ENCODE peak calls at places on chromosome 2, in ten cellular contexts. K is suprapubic skin, X is lung, L is gastrocnemius medialis, O is IMR-90, W is heart left ventricle, D is tibial artery, Q is H9, U is right atrium auricular region, J is mesendoderm. I is an unnamed sample.

GRCh38 chr2:234793211-234793610 is 158.6 kb upstream of the SH3BP4 start:
- DNase-seq in K (no peak), X (no peak), L (no peak), O (no peak), W (no peak), D (no peak), Q (no peak), U (no peak), J (no peak), I (no peak)

GRCh38 chr2:219911541-219911940 is 284.1 kb downstream of the SLC4A3 start:
- DNase-seq in K (no peak), X (no peak), L (no peak), O (no peak), W (no peak), D (no peak), Q (no peak), U (no peak), J (peak; percentile 57), I (no peak)

GRCh38 chr2:125167820-125168219 is 1142.7 kb downstream of the CNTNAP5 start:
- DNase-seq in K (no peak), X (no peak), L (no peak), O (peak; percentile 69), W (no peak), D (no peak), Q (no peak), U (no peak), J (no peak), I (no peak)

GRCh38 chr2:119821266-119821665 is 61.5 kb downstream of the PTPN4 start:
- DNase-seq in K (no peak), X (no peak), L (no peak), O (no peak), W (no peak), D (no peak), Q (no peak), U (no peak), J (no peak), I (no peak)

GRCh38 chr2:127219716-127220090 is 396 bp downstream of the CYP27C1 start:
- DNase-seq in K (peak; percentile 72), X (no peak), L (no peak), O (no peak), W (no peak), D (no peak), Q (peak; percentile 62), U (no peak), J (peak; percentile 60), I (no peak)

GRCh38 chr2:112031916-112032582 is 23.0 kb upstream of the TMEM87B start:
- DNase-seq in K (no peak), X (peak; percentile 72), L (no peak), O (no peak), W (no peak), D (no peak), Q (no peak), U (no peak), J (peak; percentile 59), I (no peak)

GRCh38 chr2:226115832-226116200 is 683.8 kb downstream of the IRS1 start:
- DNase-seq in K (no peak), X (no peak), L (no peak), O (no peak), W (no peak), D (no peak), Q (no peak), U (no peak), J (peak; percentile 16), I (no peak)

GRCh38 chr2:237590272-237591020 is at the start of gene RAB17:
- DNase-seq in K (peak; percentile 60), X (peak; percentile 77), L (peak; percentile 46), O (peak; percentile 39), W (peak; percentile 39), D (no peak), Q (peak; percentile 87), U (no peak), J (peak; percentile 84), I (no peak)

GRCh38 chr2:238257786-238258700 is 18.2 kb upstream of the HES6 start:
- DNase-seq in K (no peak), X (no peak), L (no peak), O (no peak), W (peak; percentile 10), D (no peak), Q (no peak), U (no peak), J (no peak), I (no peak)

GRCh38 chr2:233399306-233400225 is 45.3 kb downstream of the DGKD start:
- DNase-seq in K (no peak), X (no peak), L (no peak), O (no peak), W (no peak), D (no peak), Q (peak; percentile 50), U (no peak), J (peak; percentile 65), I (peak; percentile 66)

GRCh38 chr2:182818541-182819308 is 47.7 kb downstream of the FRZB start:
- DNase-seq in K (no peak), X (no peak), L (no peak), O (no peak), W (no peak), D (no peak), Q (peak; percentile 41), U (no peak), J (peak; percentile 29), I (no peak)

GRCh38 chr2:211437396-211437795 is 881.0 kb downstream of the CPS1 start:
- DNase-seq in K (no peak), X (no peak), L (no peak), O (no peak), W (no peak), D (no peak), Q (no peak), U (no peak), J (no peak), I (no peak)

GRCh38 chr2:67616749-67617148 is 219.6 kb downstream of the ETAA1 start:
- DNase-seq in K (no peak), X (no peak), L (no peak), O (peak; percentile 96), W (peak; percentile 37), D (no peak), Q (no peak), U (no peak), J (no peak), I (no peak)

GRCh38 chr2:8004250-8004681 is 677.6 kb upstream of the ID2 start:
- DNase-seq in K (no peak), X (no peak), L (peak; percentile 57), O (peak; percentile 93), W (no peak), D (no peak), Q (no peak), U (peak; percentile 82), J (peak; percentile 28), I (no peak)
- H3K27ac ChIP-seq in K (peak overlapping the region; percentile 86), X (no peak overlapping the region), L (peak overlapping the region; percentile 71), O (no peak overlapping the region), W (peak overlapping the region; percentile 61), D (peak overlapping the region; percentile 79), Q (no peak overlapping the region), U (peak overlapping the region; percentile 92), J (no peak overlapping the region), I (peak overlapping the region; percentile 80)

DNA sequence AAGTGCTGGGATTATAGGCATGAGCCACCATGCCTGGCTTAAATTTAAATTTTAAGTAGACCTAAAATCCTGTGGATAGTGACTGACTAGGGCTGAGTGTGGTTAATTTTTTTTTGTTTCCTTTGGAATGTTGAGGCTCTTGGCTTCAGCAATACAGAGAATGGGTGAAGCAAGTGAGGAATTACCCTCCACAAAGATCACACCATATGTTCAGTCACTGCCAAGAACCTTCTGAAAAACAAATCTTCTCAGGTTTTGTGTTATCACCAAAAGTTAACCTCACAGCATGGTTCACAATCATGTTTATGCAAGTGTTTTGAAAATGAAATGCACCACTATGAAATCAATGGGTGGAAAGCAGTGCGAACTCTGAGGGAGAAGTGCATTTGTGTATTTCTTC is 44.3 kb downstream of the SPATS2L start:
- DNase-seq in K (no peak), X (no peak), L (no peak), O (peak; percentile 83), W (no peak), D (no peak), Q (no peak), U (no peak), J (peak; percentile 43), I (no peak)
- H3K27ac ChIP-seq in K (no peak overlapping the region), X (no peak overlapping the region), L (no peak overlapping the region), O (no peak overlapping the region), W (no peak overlapping the region), D (no peak overlapping the region), Q (no peak overlapping the region), U (no peak overlapping the region), J (no peak overlapping the region), I (no peak overlapping the region)

GRCh38 chr2:54671875-54672586 is 51.4 kb upstream of the EML6 start:
- DNase-seq in K (no peak), X (no peak), L (no peak), O (peak; percentile 82), W (no peak), D (no peak), Q (no peak), U (no peak), J (no peak), I (no peak)
- H3K27ac ChIP-seq in K (peak overlapping the region; percentile 90), X (no peak overlapping the region), L (peak overlapping the region; percentile 86), O (peak overlapping the region; percentile 72), W (peak overlapping the region; percentile 88), D (no peak overlapping the region), Q (no peak overlapping the region), U (peak overlapping the region; percentile 90), J (no peak overlapping the region), I (no peak overlapping the region)

GRCh38 chr2:88841224-88841929 is 149.9 kb downstream of the RPIA start:
- DNase-seq in K (no peak), X (peak; percentile 55), L (no peak), O (no peak), W (no peak), D (no peak), Q (no peak), U (no peak), J (no peak), I (no peak)

GRCh38 chr2:88843651-88844050 is 152.2 kb downstream of the RPIA start:
- DNase-seq in K (no peak), X (no peak), L (no peak), O (no peak), W (no peak), D (no peak), Q (no peak), U (no peak), J (no peak), I (no peak)

GRCh38 chr2:88844960-88845359 is 153.5 kb downstream of the RPIA start:
- DNase-seq in K (no peak), X (no peak), L (no peak), O (no peak), W (no peak), D (no peak), Q (no peak), U (no peak), J (no peak), I (no peak)

GRCh38 chr2:88843061-88843460 is 151.6 kb downstream of the RPIA start:
- DNase-seq in K (no peak), X (no peak), L (no peak), O (no peak), W (no peak), D (no peak), Q (no peak), U (no peak), J (no peak), I (no peak)

GRCh38 chr2:88842656-88843055 is 151.2 kb downstream of the RPIA start:
- DNase-seq in K (no peak), X (no peak), L (no peak), O (no peak), W (no peak), D (no peak), Q (no peak), U (no peak), J (no peak), I (no peak)
- H3K27ac ChIP-seq in K (no peak overlapping the region), X (no peak overlapping the region), L (no peak overlapping the region), O (no peak overlapping the region), W (no peak overlapping the region), D (no peak overlapping the region), Q (no peak overlapping the region), U (no peak overlapping the region), J (no peak overlapping the region), I (no peak overlapping the region)